ENCODE peak calls at places on chromosomes 3 and 15, in four cellular contexts. One of them, this sample, is unnamed.

GRCh38 chr3:38137615-38138346 is 680 bp upstream of the MYD88 start:
- DNase-seq in HL-60: no peak
- DNase-seq in K562: no peak
- DNase-seq in GM12878: no peak
- DNase-seq in this sample: no peak

GRCh38 chr3:186594591-186595113 is 18.2 kb upstream of the AHSG start:
- DNase-seq in HL-60: no peak
- DNase-seq in K562: no peak
- DNase-seq in GM12878: no peak
- DNase-seq in this sample: no peak

GRCh38 chr15:38201714-38202113 is 50.9 kb upstream of the SPRED1 start:
- DNase-seq in HL-60: no peak
- DNase-seq in K562: no peak
- DNase-seq in GM12878: no peak
- DNase-seq in this sample: no peak

GRCh38 chr3:24287728-24288450 is 206.8 kb downstream of the THRB start:
- DNase-seq in HL-60: no peak
- DNase-seq in K562: no peak
- DNase-seq in GM12878: no peak
- DNase-seq in this sample: no peak

GRCh38 chr3:113556556-113557335 is 24.4 kb downstream of the SIDT1 start:
- DNase-seq in HL-60: no peak
- DNase-seq in K562: no peak
- DNase-seq in GM12878: no peak
- DNase-seq in this sample: no peak

GRCh38 chr3:120129718-120130117 is 35.5 kb upstream of the GSK3B start:
- DNase-seq in HL-60: no peak
- DNase-seq in K562: no peak
- DNase-seq in GM12878: no peak
- DNase-seq in this sample: no peak

GRCh38 chr3:98901032-98901464 is 447 bp downstream of the DCBLD2 start:
- DNase-seq in HL-60: peak
- DNase-seq in K562: peak
- DNase-seq in GM12878: no peak
- DNase-seq in this sample: peak

GRCh38 chr3:175338775-175339535 is 479.8 kb downstream of the NAALADL2 start:
- DNase-seq in HL-60: no peak
- DNase-seq in K562: no peak
- DNase-seq in GM12878: no peak
- DNase-seq in this sample: no peak

GRCh38 chr3:48042071-48042760 is 26.0 kb upstream of the MAP4 start:
- DNase-seq in HL-60: no peak
- DNase-seq in K562: no peak
- DNase-seq in GM12878: peak
- DNase-seq in this sample: no peak

GRCh38 chr3:171369156-171369555 is 91.0 kb downstream of the TNIK start:
- DNase-seq in HL-60: no peak
- DNase-seq in K562: no peak
- DNase-seq in GM12878: no peak
- DNase-seq in this sample: no peak

GRCh38 chr3:105394177-105394576 is 27.5 kb downstream of the ALCAM start:
- DNase-seq in HL-60: no peak
- DNase-seq in K562: no peak
- DNase-seq in GM12878: no peak
- DNase-seq in this sample: no peak

GRCh38 chr3:98454929-98455328 is 8.1 kb upstream of the OR5K1 start:
- DNase-seq in HL-60: no peak
- DNase-seq in K562: no peak
- DNase-seq in GM12878: no peak
- DNase-seq in this sample: no peak

GRCh38 chr3:170709046-170709445 is 123.2 kb upstream of the SLC7A14 start:
- DNase-seq in HL-60: peak
- DNase-seq in K562: no peak
- DNase-seq in GM12878: no peak
- DNase-seq in this sample: no peak

GRCh38 chr3:80017369-80017768 is 249.6 kb upstream of the ROBO1 start:
- DNase-seq in HL-60: no peak
- DNase-seq in K562: no peak
- DNase-seq in GM12878: no peak
- DNase-seq in this sample: no peak

GRCh38 chr15:89130194-89130593 is 41.9 kb downstream of the ABHD2 start:
- DNase-seq in HL-60: no peak
- DNase-seq in K562: no peak
- DNase-seq in GM12878: no peak
- DNase-seq in this sample: no peak

GRCh38 chr15:25090073-25090733 is 135.4 kb downstream of the SNRPN start:
- DNase-seq in HL-60: no peak
- DNase-seq in K562: no peak
- DNase-seq in GM12878: no peak
- DNase-seq in this sample: no peak

GRCh38 chr15:83153288-83153687 is 45.8 kb downstream of the TM6SF1 start:
- DNase-seq in HL-60: no peak
- DNase-seq in K562: no peak
- DNase-seq in GM12878: no peak
- DNase-seq in this sample: no peak

GRCh38 chr3:64238971-64239667 is 13.9 kb upstream of the PRICKLE2 start:
- DNase-seq in HL-60: no peak
- DNase-seq in K562: no peak
- DNase-seq in GM12878: no peak
- DNase-seq in this sample: no peak

GRCh38 chr3:52845691-52846426 is 11.0 kb upstream of the MUSTN1 start:
- DNase-seq in HL-60: no peak
- DNase-seq in K562: peak
- DNase-seq in GM12878: no peak
- DNase-seq in this sample: no peak

GRCh38 chr3:30495172-30496124 is 111.0 kb upstream of the TGFBR2 start:
- DNase-seq in HL-60: no peak
- DNase-seq in K562: no peak
- DNase-seq in GM12878: no peak
- DNase-seq in this sample: no peak

GRCh38 chr3:173913397-173913796 is 515.9 kb downstream of the NLGN1 start:
- DNase-seq in HL-60: no peak
- DNase-seq in K562: no peak
- DNase-seq in GM12878: no peak
- DNase-seq in this sample: no peak

GRCh38 chr15:94383706-94384105 is 152.3 kb downstream of the MCTP2 start:
- DNase-seq in HL-60: no peak
- DNase-seq in K562: no peak
- DNase-seq in GM12878: no peak
- DNase-seq in this sample: no peak

GRCh38 chr15:54792526-54792925 is 404.2 kb downstream of the RSL24D1 start:
- DNase-seq in HL-60: no peak
- DNase-seq in K562: no peak
- DNase-seq in GM12878: no peak
- DNase-seq in this sample: no peak

GRCh38 chr3:189272500-189273119 is 100.8 kb downstream of the TPRG1 start:
- DNase-seq in HL-60: no peak
- DNase-seq in K562: no peak
- DNase-seq in GM12878: no peak
- DNase-seq in this sample: no peak

GRCh38 chr3:157786216-157786615 is 283.0 kb upstream of the VEPH1 start:
- DNase-seq in HL-60: no peak
- DNase-seq in K562: no peak
- DNase-seq in GM12878: no peak
- DNase-seq in this sample: no peak

GRCh38 chr3:115834068-115834467 is 210.8 kb downstream of the GAP43 start:
- DNase-seq in HL-60: no peak
- DNase-seq in K562: no peak
- DNase-seq in GM12878: no peak
- DNase-seq in this sample: no peak

GRCh38 chr3:107846282-107846852 is 244.5 kb downstream of the CD47 start:
- DNase-seq in HL-60: peak
- DNase-seq in K562: peak
- DNase-seq in GM12878: no peak
- DNase-seq in this sample: no peak

GRCh38 chr3:139263798-139264197 is 80.0 kb upstream of the MRPS22 start:
- DNase-seq in HL-60: no peak
- DNase-seq in K562: no peak
- DNase-seq in GM12878: no peak
- DNase-seq in this sample: no peak

GRCh38 chr3:171446801-171447578 is 13.2 kb downstream of the TNIK start:
- DNase-seq in HL-60: no peak
- DNase-seq in K562: peak
- DNase-seq in GM12878: no peak
- DNase-seq in this sample: no peak

GRCh38 chr15:89912674-89913396 is at the start of gene ARPIN:
- DNase-seq in HL-60: no peak
- DNase-seq in K562: no peak
- DNase-seq in GM12878: no peak
- DNase-seq in this sample: peak

GRCh38 chr3:188646592-188646991 is 492.6 kb downstream of the LPP start:
- DNase-seq in HL-60: peak
- DNase-seq in K562: no peak
- DNase-seq in GM12878: no peak
- DNase-seq in this sample: no peak

GRCh38 chr3:13277860-13278531 is 142.1 kb downstream of the NUP210 start:
- DNase-seq in HL-60: no peak
- DNase-seq in K562: peak
- DNase-seq in GM12878: no peak
- DNase-seq in this sample: no peak

GRCh38 chr3:144127700-144128099 is 156.1 kb downstream of the DIPK2A start:
- DNase-seq in HL-60: no peak
- DNase-seq in K562: no peak
- DNase-seq in GM12878: no peak
- DNase-seq in this sample: no peak

GRCh38 chr3:169771651-169772529 is 1.3 kb upstream of the MYNN start:
- DNase-seq in HL-60: peak
- DNase-seq in K562: peak
- DNase-seq in GM12878: peak
- DNase-seq in this sample: no peak

GRCh38 chr3:113111308-113111707 is 100.0 kb upstream of the BOC start:
- DNase-seq in HL-60: no peak
- DNase-seq in K562: no peak
- DNase-seq in GM12878: no peak
- DNase-seq in this sample: no peak

DNA sequence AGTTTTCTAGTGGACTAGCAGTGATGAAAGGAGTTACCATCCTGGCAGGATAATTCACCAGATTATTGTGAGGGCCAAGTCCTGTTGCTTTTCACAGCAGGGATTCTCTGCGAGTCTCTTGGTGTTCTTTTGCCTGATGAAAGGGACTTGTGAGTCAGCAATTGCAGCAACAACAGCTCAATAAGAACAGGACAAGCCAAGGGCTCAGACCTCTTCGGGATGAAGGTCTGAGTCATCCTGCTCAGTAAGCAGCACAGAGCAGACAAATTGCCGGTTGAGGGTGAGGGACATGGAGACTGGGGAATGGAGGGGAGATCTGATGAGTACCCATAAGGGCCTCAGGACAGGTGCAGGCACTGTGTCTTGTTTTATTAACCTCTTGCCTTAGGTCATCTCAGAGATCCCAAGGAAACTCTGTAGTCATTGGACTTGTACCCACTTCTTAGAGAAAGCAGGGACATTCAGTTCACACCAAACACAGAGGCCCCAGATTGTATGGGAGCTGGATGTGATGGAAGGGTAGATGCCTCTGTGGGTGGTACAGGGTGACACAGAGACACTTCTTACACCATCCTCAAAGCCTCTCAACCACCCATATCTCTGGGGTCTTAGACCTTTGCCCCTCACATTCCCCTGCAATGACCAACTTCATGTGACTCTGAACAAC is 173.8 kb upstream of the TLE3 start:
- DNase-seq in HL-60: peak
- DNase-seq in K562: no peak
- DNase-seq in GM12878: no peak
- DNase-seq in this sample: no peak
- TF ChIP-seq POLR2AphosphoS5 in HL-60: no peak
- TF ChIP-seq POLR2AphosphoS5 in K562: no peak
- TF ChIP-seq POLR2AphosphoS5 in GM12878: no peak
- TF ChIP-seq POLR2AphosphoS5 in this sample: no peak

GRCh38 chr3:82196645-82197044 is 435.2 kb upstream of the GBE1 start:
- DNase-seq in HL-60: no peak
- DNase-seq in K562: no peak
- DNase-seq in GM12878: no peak
- DNase-seq in this sample: no peak
- TF ChIP-seq SPI1 in HL-60: no peak
- TF ChIP-seq SPI1 in K562: no peak
- TF ChIP-seq SPI1 in GM12878: no peak
- TF ChIP-seq SPI1 in this sample: no peak

DNA sequence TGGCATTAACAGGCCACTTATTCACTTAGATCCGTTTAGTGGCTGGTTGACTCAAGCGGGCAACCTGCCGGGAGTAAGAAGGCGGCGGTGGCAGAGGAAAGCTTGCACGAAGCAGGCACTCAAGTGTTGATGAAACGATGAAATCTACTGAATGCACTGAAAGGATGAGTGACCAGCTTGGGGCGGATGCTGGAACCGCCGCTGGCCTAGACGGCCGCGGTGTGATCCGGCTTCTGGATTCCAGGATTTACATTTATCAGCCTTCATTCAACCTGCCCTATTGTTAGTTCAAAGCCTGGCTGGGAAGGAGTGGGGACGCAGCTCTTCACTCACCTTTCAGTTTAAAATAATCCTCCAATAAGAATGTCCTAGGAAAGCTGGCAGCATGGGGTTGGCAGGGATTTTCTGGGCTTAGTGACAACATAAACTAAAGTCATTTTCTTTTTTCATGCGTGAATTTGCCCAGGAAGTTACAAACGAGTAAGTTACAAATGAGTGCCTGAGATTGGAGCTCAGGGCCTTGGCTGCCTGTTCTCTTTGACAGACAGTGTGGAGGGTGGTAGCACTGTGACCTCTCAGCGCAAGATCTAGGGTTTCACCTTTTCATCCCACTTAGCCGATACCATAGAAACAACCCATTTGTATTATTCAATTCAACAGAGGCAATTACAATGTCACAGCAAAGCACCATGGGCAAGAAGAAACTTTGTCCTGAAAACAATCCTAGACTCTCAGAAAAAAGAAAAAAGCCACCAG is 1.1 kb upstream of the PLCH1 start:
- DNase-seq in HL-60: no peak
- DNase-seq in K562: peak
- DNase-seq in GM12878: no peak
- DNase-seq in this sample: no peak
- TF ChIP-seq POLR2AphosphoS5 in HL-60: no peak
- TF ChIP-seq POLR2AphosphoS5 in K562: no peak
- TF ChIP-seq POLR2AphosphoS5 in GM12878: no peak
- TF ChIP-seq POLR2AphosphoS5 in this sample: no peak

GRCh38 chr15:57895291-57895690 is 170.2 kb downstream of the ALDH1A2 start:
- DNase-seq in HL-60: no peak
- DNase-seq in K562: no peak
- DNase-seq in GM12878: no peak
- DNase-seq in this sample: no peak
- TF ChIP-seq SPI1 in HL-60: no peak
- TF ChIP-seq SPI1 in K562: no peak
- TF ChIP-seq SPI1 in GM12878: no peak
- TF ChIP-seq SPI1 in this sample: no peak

GRCh38 chr3:141854559-141854958 is 21.9 kb upstream of the ATP1B3 start:
- DNase-seq in HL-60: no peak
- DNase-seq in K562: no peak
- DNase-seq in GM12878: no peak
- DNase-seq in this sample: no peak
- TF ChIP-seq POLR2AphosphoS5 in HL-60: no peak
- TF ChIP-seq POLR2AphosphoS5 in K562: no peak
- TF ChIP-seq POLR2AphosphoS5 in GM12878: no peak
- TF ChIP-seq POLR2AphosphoS5 in this sample: no peak

This sample was measured in GM12891.